ENCODE peak calls at places on chromosomes 5 and 9, in four cellular contexts. P is adrenal gland, E is stomach, A is uterus. F is an unnamed sample. For H3K4me1, the result is how much of the 10 kb centered on the place peaks cover.

GRCh38 chr5:56247596-56247995 is 14.5 kb upstream of the ANKRD55 start:
- DNase-seq in P (no peak), E (no peak), A (no peak), F (no peak)

GRCh38 chr5:13957032-13957645 is 12.7 kb upstream of the DNAH5 start:
- DNase-seq in P (no peak), E (no peak), A (no peak), F (no peak)

GRCh38 chr9:38431101-38431500 is 6.8 kb upstream of the IGFBPL1 start:
- DNase-seq in P (no peak), E (no peak), A (no peak), F (no peak)

GRCh38 chr9:73183917-73184861 is 32.5 kb downstream of the ANXA1 start:
- DNase-seq in P (no peak), E (no peak), A (no peak), F (no peak)

GRCh38 chr5:50744761-50745160 is 78.3 kb downstream of the PARP8 start:
- DNase-seq in P (no peak), E (no peak), A (no peak), F (no peak)

GRCh38 chr5:157570801-157571200 is 4.8 kb downstream of the ADAM19 start:
- DNase-seq in P (no peak), E (no peak), A (no peak), F (no peak)

GRCh38 chr5:138737494-138738265 is 15.5 kb upstream of the CTNNA1 start:
- DNase-seq in P (no peak), E (no peak), A (no peak), F (no peak)

GRCh38 chr9:4774209-4774608 is 18.5 kb upstream of the RCL1 start:
- DNase-seq in P (peak), E (no peak), A (peak), F (no peak)

GRCh38 chr5:99605904-99606303 is 677.1 kb upstream of the CHD1 start:
- DNase-seq in P (no peak), E (no peak), A (no peak), F (no peak)

GRCh38 chr5:154646841-154647759 is 108.1 kb upstream of the LARP1 start:
- DNase-seq in P (no peak), E (peak), A (no peak), F (peak)

GRCh38 chr5:178590141-178590923 is at the start of gene COL23A1:
- DNase-seq in P (peak), E (peak), A (peak), F (peak)

GRCh38 chr9:84169240-84169639 is 171.3 kb downstream of the SLC28A3 start:
- DNase-seq in P (no peak), E (no peak), A (no peak), F (no peak)

GRCh38 chr5:93894471-93895354 is 153.3 kb upstream of the POU5F2 start:
- DNase-seq in P (no peak), E (no peak), A (no peak), F (no peak)

GRCh38 chr5:136424835-136425694 is 59.7 kb upstream of the TRPC7 start:
- DNase-seq in P (peak), E (peak), A (peak), F (peak)

GRCh38 chr5:133149333-133149732 is 97.5 kb downstream of the HSPA4 start:
- DNase-seq in P (no peak), E (no peak), A (no peak), F (no peak)
- H3K4me1 ChIP-seq in P (under half), E (under half), A (under half), F (under half)

DNA sequence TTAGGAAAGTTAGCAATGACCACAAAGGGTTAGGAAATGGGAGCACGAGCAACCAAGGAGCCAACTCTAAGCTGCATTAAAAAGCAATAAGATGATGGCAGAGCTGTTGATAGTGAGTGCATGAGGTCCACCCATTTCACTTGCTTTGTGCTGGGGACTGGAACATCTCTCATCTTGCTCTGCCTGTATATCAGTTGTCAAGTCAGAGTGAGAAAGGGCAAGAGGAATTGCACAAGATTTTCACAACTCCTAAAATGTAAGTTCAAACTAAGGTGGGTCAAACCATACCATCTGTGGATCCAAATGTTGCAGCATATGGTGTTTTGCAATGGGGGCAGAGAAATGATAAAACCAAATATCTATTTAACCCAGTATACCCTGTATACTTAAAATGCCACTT is 2.8 kb upstream of the ESM1 start:
- DNase-seq in P (no peak), E (no peak), A (no peak), F (no peak)
- H3K4me1 ChIP-seq in P (under half), E (under half), A (under half), F (under half)

GRCh38 chr5:89536020-89536419 is 653.0 kb upstream of the MEF2C start:
- DNase-seq in P (no peak), E (no peak), A (no peak), F (no peak)

GRCh38 chr5:89535421-89535820 is 652.4 kb upstream of the MEF2C start:
- DNase-seq in P (no peak), E (no peak), A (no peak), F (no peak)

GRCh38 chr5:89537800-89538199 is 654.8 kb upstream of the MEF2C start:
- DNase-seq in P (no peak), E (no peak), A (no peak), F (no peak)

GRCh38 chr5:89534331-89534730 is 651.3 kb upstream of the MEF2C start:
- DNase-seq in P (no peak), E (no peak), A (no peak), F (no peak)
- H3K4me1 ChIP-seq in P (under half), E (under half), A (under half), F (under half)

GRCh38 chr5:73649926-73650325 is 23.9 kb downstream of the ARHGEF28 start:
- DNase-seq in P (no peak), E (no peak), A (no peak), F (no peak)
- H3K4me1 ChIP-seq in P (under half), E (under half), A (under half), F (under half)

GRCh38 chr9:133127340-133127981 is 6.4 kb upstream of the RALGDS start:
- DNase-seq in P (peak), E (peak), A (peak), F (peak)

GRCh38 chr9:133131506-133131905 is 10.5 kb upstream of the RALGDS start:
- DNase-seq in P (peak), E (no peak), A (no peak), F (no peak)

GRCh38 chr9:133128152-133128551 is 7.1 kb upstream of the RALGDS start:
- DNase-seq in P (no peak), E (no peak), A (no peak), F (no peak)

GRCh38 chr9:133130721-133131244 is 9.7 kb upstream of the RALGDS start:
- DNase-seq in P (no peak), E (no peak), A (no peak), F (no peak)

DNA sequence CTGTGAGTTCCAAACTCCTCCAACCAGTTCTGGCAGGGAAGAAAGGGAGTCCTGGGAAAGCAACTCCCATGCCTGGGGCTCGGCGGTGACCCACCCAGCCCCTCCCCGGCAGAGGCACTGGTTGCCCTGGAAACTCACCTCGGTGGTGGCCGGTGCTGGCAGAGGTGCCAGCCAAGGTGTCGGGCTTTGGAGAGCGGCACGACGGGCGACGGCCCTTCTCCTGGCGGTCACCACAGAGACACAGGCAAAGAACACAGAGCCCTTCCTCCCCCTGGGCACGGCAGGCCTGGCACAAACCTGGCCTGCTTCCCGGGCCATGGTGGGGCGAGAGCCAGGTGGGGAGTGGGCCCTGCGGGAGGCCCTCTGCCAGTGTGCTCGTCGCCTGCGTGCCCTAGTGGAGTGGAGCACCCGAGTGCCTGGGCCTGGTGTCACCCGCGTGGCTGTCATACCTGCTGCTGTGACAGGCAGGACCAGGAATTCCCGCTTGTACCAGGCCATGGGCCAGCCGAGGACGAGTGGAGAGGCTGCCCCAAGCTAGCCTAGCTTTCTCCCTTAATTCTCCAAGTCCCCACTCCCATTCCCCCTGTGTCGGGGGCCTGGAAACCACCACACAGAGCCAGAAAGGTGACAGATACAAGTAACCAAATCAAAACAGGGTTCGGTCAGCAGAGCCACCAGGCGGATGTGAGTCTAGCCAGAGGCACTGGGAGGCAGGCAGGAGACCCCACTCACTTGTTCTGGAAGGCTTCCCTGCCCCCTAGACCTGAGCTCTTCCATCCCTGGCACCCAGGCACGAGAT is 8.2 kb upstream of the RALGDS start:
- DNase-seq in P (no peak), E (no peak), A (no peak), F (peak)
- H3K4me1 ChIP-seq in P (half or more), E (under half), A (under half), F (half or more)

GRCh38 chr5:68479524-68479923 is 264.0 kb downstream of the PIK3R1 start:
- DNase-seq in P (no peak), E (no peak), A (no peak), F (no peak)

GRCh38 chr5:68482199-68482598 is 266.6 kb downstream of the PIK3R1 start:
- DNase-seq in P (no peak), E (no peak), A (no peak), F (no peak)

GRCh38 chr5:68480385-68480940 is 264.9 kb downstream of the PIK3R1 start:
- DNase-seq in P (no peak), E (no peak), A (no peak), F (no peak)

GRCh38 chr5:68489556-68489955 is 274.0 kb downstream of the PIK3R1 start:
- DNase-seq in P (no peak), E (no peak), A (no peak), F (no peak)

DNA sequence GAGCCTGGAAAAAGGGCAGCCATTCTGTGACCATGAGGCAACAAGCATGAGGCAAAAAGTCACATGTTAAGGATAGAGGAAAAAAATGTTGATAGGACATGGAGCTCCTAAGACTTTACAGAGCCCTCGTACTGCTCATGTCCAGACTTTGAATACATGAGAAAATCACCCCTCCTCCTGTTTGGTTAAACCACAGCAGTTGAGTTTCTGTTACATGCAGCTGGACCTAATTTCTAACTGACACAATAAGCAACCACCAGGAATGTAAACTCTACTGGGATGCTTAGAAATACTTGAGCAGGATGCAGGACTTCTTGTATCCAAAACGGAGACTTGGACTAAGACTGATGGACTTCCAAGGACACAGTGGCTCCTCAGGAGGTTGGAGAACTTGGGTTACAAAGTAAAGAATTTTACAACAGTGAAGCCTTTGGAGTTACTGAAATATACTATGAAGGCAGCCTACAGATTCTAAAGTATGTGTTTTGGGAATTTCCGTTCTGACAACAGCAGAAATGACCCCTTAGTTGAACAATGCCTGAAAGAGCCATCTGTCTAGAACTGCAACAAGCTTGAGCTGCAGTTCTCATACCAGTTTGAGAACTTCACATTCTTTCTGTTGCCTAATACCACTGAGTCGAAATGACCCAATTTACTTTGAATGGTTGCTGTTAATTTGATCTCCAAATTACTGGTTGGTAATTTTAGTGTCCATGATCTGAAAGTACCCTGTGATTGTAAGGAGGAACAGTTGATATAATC is 268.9 kb downstream of the PIK3R1 start:
- DNase-seq in P (no peak), E (no peak), A (no peak), F (no peak)
- H3K4me1 ChIP-seq in P (under half), E (under half), A (under half), F (under half)

DNA sequence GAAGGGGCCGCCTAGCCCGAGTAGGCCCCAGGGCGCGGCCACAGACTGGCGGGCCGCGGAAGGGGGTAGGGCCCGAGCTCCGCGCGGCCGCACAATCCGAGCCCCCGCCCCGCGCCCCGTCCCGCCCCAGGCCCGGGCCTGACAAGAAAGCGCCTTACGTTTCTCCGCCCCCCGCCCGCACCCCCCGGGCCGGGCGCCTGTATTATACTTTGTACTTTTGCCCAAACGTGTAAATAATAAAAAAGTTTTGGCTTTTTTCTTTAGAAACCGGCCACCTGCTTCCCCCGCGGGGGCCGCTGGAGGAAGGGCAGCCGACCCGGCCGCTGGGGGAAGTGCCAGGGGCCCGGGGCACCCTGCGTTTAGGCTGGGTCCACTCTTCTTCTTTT is 2.6 kb downstream of the TLX3 start:
- DNase-seq in P (no peak), E (no peak), A (no peak), F (no peak)
- H3K4me1 ChIP-seq in P (under half), E (half or more), A (under half), F (half or more)

DNA sequence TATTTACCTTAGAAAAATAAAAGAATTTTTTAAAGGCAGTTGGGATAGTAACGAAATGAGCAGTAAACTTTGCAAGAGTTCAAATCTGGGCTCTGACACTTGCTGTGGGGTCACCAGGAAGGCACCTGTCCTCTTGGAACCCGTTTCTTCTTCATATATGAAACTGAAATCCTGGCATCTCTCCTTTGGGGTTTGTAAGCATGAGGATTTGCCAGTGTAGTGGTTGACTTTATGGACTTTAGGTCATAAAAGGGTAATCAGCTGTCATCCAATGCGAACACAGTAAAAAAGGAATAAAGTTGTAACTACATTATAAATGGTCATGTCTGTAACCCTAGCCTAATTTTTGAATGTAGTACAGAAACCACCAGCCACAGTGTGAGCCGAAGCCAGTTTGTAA is 1.3 kb downstream of the RAB14 start:
- DNase-seq in P (no peak), E (no peak), A (no peak), F (no peak)
- H3K4me1 ChIP-seq in P (half or more), E (under half), A (under half), F (half or more)

F was measured in lower lobe of right lung.